ENCODE peak calls at places on chromosomes 1 and 21, in four cellular contexts. B is fibroblast of lung; C is CD8-positive, alpha-beta T cell; L is tibial artery. K is an unnamed sample.
A peak's percentile ranks its signal among the peaks of the same experiment; 100 is the strongest.

GRCh38 chr1:185363205-185363604 is 46.2 kb upstream of the IVNS1ABP start:
- DNase-seq in B (peak; percentile 13), C (no peak), L (no peak), K (no peak)

GRCh38 chr1:157307491-157307890 is 169.3 kb upstream of the ETV3 start:
- DNase-seq in B (no peak), C (no peak), L (no peak), K (no peak)

GRCh38 chr1:235932090-235932510 is 65.4 kb upstream of the LYST start:
- DNase-seq in B (no peak), C (no peak), L (no peak), K (no peak)

GRCh38 chr1:93448292-93448982 is 519 bp downstream of the FNBP1L start:
- DNase-seq in B (peak; percentile 31), C (no peak), L (no peak), K (peak; percentile 79)

GRCh38 chr1:91611498-91611917 is 110.9 kb downstream of the CDC7 start:
- DNase-seq in B (peak; percentile 22), C (no peak), L (no peak), K (no peak)

GRCh38 chr1:19861034-19861433 is 21.2 kb upstream of the OTUD3 start:
- DNase-seq in B (peak; percentile 78), C (no peak), L (no peak), K (no peak)

GRCh38 chr1:7421471-7422075 is 349.5 kb upstream of the VAMP3 start:
- DNase-seq in B (no peak), C (no peak), L (peak; percentile 18), K (peak; percentile 24)

GRCh38 chr1:71054791-71055190 is 7.2 kb upstream of the PTGER3 start:
- DNase-seq in B (no peak), C (no peak), L (no peak), K (no peak)

GRCh38 chr1:209445576-209445975 is 137.9 kb upstream of the CAMK1G start:
- DNase-seq in B (no peak), C (no peak), L (no peak), K (no peak)

DNA sequence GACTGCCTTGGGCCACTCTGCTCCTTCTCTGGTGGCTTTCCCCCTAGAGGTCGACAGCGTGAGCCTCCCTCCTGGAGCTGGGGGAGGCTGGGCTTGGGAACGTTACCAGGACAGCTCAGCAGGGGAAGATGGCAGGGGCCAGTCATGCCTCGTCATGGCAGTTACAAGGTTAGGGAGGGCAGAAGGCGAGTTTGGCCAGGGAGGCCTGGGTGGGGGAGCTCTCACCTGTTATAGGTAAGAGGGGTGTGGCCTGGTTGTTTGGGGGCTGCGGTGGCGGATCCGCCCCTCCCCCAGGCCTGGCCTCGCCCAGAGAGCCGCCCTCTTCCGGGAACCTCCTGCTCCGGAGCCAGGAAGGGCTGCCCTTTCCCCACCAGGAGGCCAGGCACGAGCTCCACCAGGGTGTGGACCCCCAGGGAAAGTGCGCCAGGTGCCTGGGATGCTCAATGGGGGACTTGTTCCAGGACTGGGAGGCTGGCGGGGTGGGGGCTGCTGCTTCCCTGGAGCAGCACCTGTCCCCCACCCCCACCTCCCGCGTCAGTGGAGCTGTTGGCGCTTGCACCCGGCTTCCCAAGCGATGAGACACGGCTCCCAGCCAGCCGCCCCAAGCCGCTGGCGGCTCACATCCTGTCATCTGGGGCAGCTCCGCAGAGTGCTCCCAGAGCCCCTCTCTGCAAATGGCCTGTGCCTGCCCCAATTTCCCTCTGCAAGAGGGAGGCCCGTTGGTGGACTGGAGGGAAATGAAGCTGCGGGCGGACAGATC is 23.6 kb upstream of the PKP1 start:
- DNase-seq in B (peak; percentile 54), C (no peak), L (no peak), K (peak; percentile 65)
- TF ChIP-seq CTCF in B (no peak), C (no peak), L (no peak), K (no peak)

DNA sequence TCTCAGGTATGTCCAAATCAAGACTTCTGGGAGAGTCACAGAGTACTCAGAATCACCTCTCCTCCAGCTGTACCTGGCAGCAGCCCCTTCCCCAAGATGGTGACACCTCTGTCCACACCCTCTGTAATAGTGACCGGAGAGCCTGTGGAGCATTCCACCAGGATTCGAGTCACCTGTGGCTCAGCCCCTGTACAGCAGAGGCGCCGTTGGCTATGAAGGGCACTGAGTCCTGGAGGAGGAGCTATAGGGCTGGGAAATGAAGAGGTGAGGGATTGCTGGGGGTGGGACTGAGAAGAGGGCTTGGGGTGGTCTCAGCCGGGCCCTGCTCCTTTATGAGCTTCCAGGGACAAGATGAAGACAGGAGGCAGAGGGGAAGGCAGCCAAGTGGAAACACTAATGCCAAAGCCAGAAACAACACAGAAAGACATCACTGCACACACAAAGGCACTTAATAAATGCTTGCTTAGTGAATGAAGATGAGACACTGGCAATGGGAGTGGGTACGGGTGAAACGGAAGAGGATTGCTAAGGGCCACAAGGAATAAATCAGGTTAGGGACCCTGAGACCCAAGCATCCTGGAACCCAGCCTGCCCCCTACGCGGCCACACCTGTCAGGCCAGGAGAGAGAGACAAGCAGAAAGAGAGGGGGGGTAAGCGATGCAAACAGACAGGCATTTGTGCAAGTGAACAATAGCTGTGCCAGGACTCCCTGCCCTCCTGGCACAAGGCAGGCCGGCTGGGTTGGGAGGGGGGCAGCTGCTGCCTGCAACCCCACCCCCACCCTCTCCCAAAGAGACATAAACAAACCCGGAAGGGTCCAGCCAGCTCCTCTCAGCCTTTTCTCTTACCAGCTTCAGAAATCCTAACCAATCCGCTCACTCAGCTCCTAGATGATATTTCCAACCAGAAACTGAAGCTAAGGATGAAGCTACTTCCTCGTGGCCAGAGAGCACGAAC is 3.9 kb downstream of the ARHGEF2 start:
- DNase-seq in B (no peak), C (no peak), L (no peak), K (no peak)
- TF ChIP-seq CTCF in B (no peak), C (no peak), L (no peak), K (no peak)

GRCh38 chr1:212822956-212823355 is 24.5 kb downstream of the SPATA45 start:
- DNase-seq in B (no peak), C (no peak), L (no peak), K (no peak)
- TF ChIP-seq CTCF in B (no peak), C (no peak), L (no peak), K (no peak)

GRCh38 chr21:39313457-39314154 is at the start of gene BRWD1:
- DNase-seq in B (peak; percentile 88), C (peak; percentile 80), L (peak; percentile 66), K (peak; percentile 85)
- TF ChIP-seq CTCF in B (no peak), C (no peak), L (peak; percentile 25), K (peak; percentile 45)